ENCODE peak calls at places on chromosomes 7 and 10, in nine cellular contexts. E is fibroblast of the conjunctiva; W is stomach; U is naive thymus-derived CD4-positive, alpha-beta T cell; F is cardiac muscle cell; C is lower lobe of right lung; L is GM13976; H is fibroblast of the aortic adventitia; D is activated CD8-positive, alpha-beta memory T cell treated with anti-CD3 and anti-CD28 coated beads, Interleukin-2, amount 50 U/mL, for 4 hours. M is an unnamed sample.

GRCh38 chr7:51035696-51036095 is 253.0 kb upstream of the GRB10 start:
- DNase-seq in W (no peak), H (peak), L (no peak), D (no peak), C (no peak), F (peak), E (no peak), U (no peak), M (no peak)

GRCh38 chr10:18368681-18369080 is 228.5 kb downstream of the CACNB2 start:
- DNase-seq in E (peak), F (peak), H (peak), L (no peak), C (no peak), U (no peak), W (no peak), D (no peak), M (no peak)

GRCh38 chr7:115014794-115015193 is 92.9 kb downstream of the MDFIC start:
- DNase-seq in E (no peak), C (no peak), L (no peak), D (no peak), W (no peak), U (no peak), H (no peak), F (no peak), M (no peak)

GRCh38 chr7:45921699-45922519 is 837 bp upstream of the IGFBP3 start:
- DNase-seq in U (no peak), D (no peak), F (peak), W (no peak), H (peak), L (no peak), C (peak), E (peak), M (no peak)

GRCh38 chr7:136923111-136923510 is 54.7 kb downstream of the CHRM2 start:
- DNase-seq in H (peak), E (no peak), D (no peak), U (no peak), C (no peak), L (no peak), W (no peak), F (peak), M (no peak)

GRCh38 chr7:33722383-33723096 is 182.8 kb upstream of the BMPER start:
- DNase-seq in F (peak), W (no peak), H (peak), L (no peak), D (no peak), U (no peak), C (no peak), E (peak), M (no peak)

GRCh38 chr7:37921340-37921805 is 933 bp downstream of the EPDR1 start:
- DNase-seq in W (no peak), U (no peak), H (peak), L (peak), D (peak), F (peak), C (peak), E (no peak), M (no peak)

GRCh38 chr10:43966571-43966965 is 317.9 kb upstream of the ZNF32 start:
- DNase-seq in C (no peak), D (no peak), L (no peak), E (no peak), W (no peak), F (no peak), U (no peak), H (no peak), M (no peak)

GRCh38 chr7:95511716-95512260 is 26.0 kb downstream of the ASB4 start:
- DNase-seq in E (peak), F (peak), C (peak), U (peak), D (peak), W (peak), L (peak), H (peak), M (peak)

GRCh38 chr10:44752451-44753441 is 158.4 kb upstream of the TMEM72 start:
- DNase-seq in D (no peak), U (no peak), E (peak), F (peak), L (no peak), C (no peak), W (no peak), H (peak), M (no peak)

GRCh38 chr10:24762966-24763623 is 39.4 kb upstream of the ARHGAP21 start:
- DNase-seq in D (no peak), U (no peak), W (no peak), C (no peak), L (no peak), F (peak), H (peak), E (no peak), M (no peak)

GRCh38 chr7:84110400-84110799 is 84.2 kb downstream of the SEMA3A start:
- DNase-seq in W (no peak), U (no peak), C (no peak), H (no peak), F (no peak), L (no peak), E (no peak), D (no peak), M (no peak)

M was measured in keratinocyte.